ENCODE peak calls at places on chromosome X, in six cellular contexts. One of them, this sample, is unnamed.

GRCh38 chrX:85244411-85245210 is 820 bp downstream of the ZNF711 start:
- DNase-seq in GM12865: no peak
- DNase-seq in CD8-positive, alpha-beta memory T cell: peak; percentile 14
- DNase-seq in fibroblast of lung: peak; percentile 41
- DNase-seq in cardiac muscle cell: peak; percentile 54
- DNase-seq in esophagus squamous epithelium: no peak
- DNase-seq in this sample: peak; percentile 4

GRCh38 chrX:110251961-110252360 is 65.9 kb downstream of the AMMECR1 start:
- DNase-seq in CD8-positive, alpha-beta memory T cell: no peak
- DNase-seq in fibroblast of lung: no peak
- DNase-seq in esophagus squamous epithelium: no peak
- DNase-seq in cardiac muscle cell: no peak
- DNase-seq in GM12865: no peak
- DNase-seq in this sample: no peak

GRCh38 chrX:110006826-110007375 is 4.0 kb downstream of the TMEM164 start:
- DNase-seq in esophagus squamous epithelium: no peak
- DNase-seq in GM12865: no peak
- DNase-seq in CD8-positive, alpha-beta memory T cell: no peak
- DNase-seq in fibroblast of lung: no peak
- DNase-seq in cardiac muscle cell: no peak
- DNase-seq in this sample: no peak

GRCh38 chrX:52082578-52082977 is 13.6 kb upstream of the MAGED4B start:
- DNase-seq in fibroblast of lung: peak; percentile 67
- DNase-seq in GM12865: no peak
- DNase-seq in CD8-positive, alpha-beta memory T cell: no peak
- DNase-seq in cardiac muscle cell: no peak
- DNase-seq in esophagus squamous epithelium: no peak
- DNase-seq in this sample: peak; percentile 25

GRCh38 chrX:41558531-41558930 is 111.4 kb downstream of the NYX start:
- DNase-seq in cardiac muscle cell: peak; percentile 3
- DNase-seq in fibroblast of lung: no peak
- DNase-seq in CD8-positive, alpha-beta memory T cell: peak; percentile 6
- DNase-seq in esophagus squamous epithelium: no peak
- DNase-seq in GM12865: peak; percentile 16
- DNase-seq in this sample: peak; percentile 45

GRCh38 chrX:11100281-11101035 is 10.7 kb upstream of the HCCS start:
- DNase-seq in esophagus squamous epithelium: no peak
- DNase-seq in GM12865: no peak
- DNase-seq in fibroblast of lung: peak; percentile 78
- DNase-seq in cardiac muscle cell: peak; percentile 70
- DNase-seq in CD8-positive, alpha-beta memory T cell: no peak
- DNase-seq in this sample: peak; percentile 76

GRCh38 chrX:39821011-39821708 is 276.6 kb downstream of the BCOR start:
- DNase-seq in fibroblast of lung: peak; percentile 42
- DNase-seq in esophagus squamous epithelium: no peak
- DNase-seq in CD8-positive, alpha-beta memory T cell: no peak
- DNase-seq in cardiac muscle cell: peak; percentile 60
- DNase-seq in GM12865: peak; percentile 9
- DNase-seq in this sample: peak; percentile 35

GRCh38 chrX:19723427-19723826 is 164.0 kb downstream of the SH3KBP1 start:
- DNase-seq in GM12865: no peak
- DNase-seq in CD8-positive, alpha-beta memory T cell: no peak
- DNase-seq in esophagus squamous epithelium: no peak
- DNase-seq in fibroblast of lung: no peak
- DNase-seq in cardiac muscle cell: no peak
- DNase-seq in this sample: no peak

GRCh38 chrX:39150621-39151020 is 349.4 kb downstream of the MID1IP1 start:
- DNase-seq in cardiac muscle cell: no peak
- DNase-seq in CD8-positive, alpha-beta memory T cell: no peak
- DNase-seq in fibroblast of lung: no peak
- DNase-seq in GM12865: no peak
- DNase-seq in esophagus squamous epithelium: no peak
- DNase-seq in this sample: no peak

GRCh38 chrX:97597954-97598353 is 714.2 kb downstream of the RPA4 start:
- DNase-seq in fibroblast of lung: no peak
- DNase-seq in GM12865: no peak
- DNase-seq in esophagus squamous epithelium: no peak
- DNase-seq in cardiac muscle cell: no peak
- DNase-seq in CD8-positive, alpha-beta memory T cell: no peak
- DNase-seq in this sample: no peak

GRCh38 chrX:23235051-23235450 is 99.6 kb upstream of the PTCHD1 start:
- DNase-seq in esophagus squamous epithelium: no peak
- DNase-seq in fibroblast of lung: no peak
- DNase-seq in cardiac muscle cell: no peak
- DNase-seq in CD8-positive, alpha-beta memory T cell: no peak
- DNase-seq in GM12865: no peak
- DNase-seq in this sample: no peak

GRCh38 chrX:96455078-96455477 is 229.6 kb upstream of the DIAPH2 start:
- DNase-seq in cardiac muscle cell: no peak
- DNase-seq in fibroblast of lung: no peak
- DNase-seq in esophagus squamous epithelium: no peak
- DNase-seq in GM12865: peak; percentile 53
- DNase-seq in CD8-positive, alpha-beta memory T cell: no peak
- DNase-seq in this sample: no peak

GRCh38 chrX:129249563-129249962 is 273.7 kb downstream of the SMARCA1 start:
- DNase-seq in esophagus squamous epithelium: no peak
- DNase-seq in GM12865: no peak
- DNase-seq in CD8-positive, alpha-beta memory T cell: no peak
- DNase-seq in cardiac muscle cell: no peak
- DNase-seq in fibroblast of lung: no peak
- DNase-seq in this sample: no peak

GRCh38 chrX:4451591-4451990 is 738.1 kb upstream of the PRKX start:
- DNase-seq in esophagus squamous epithelium: no peak
- DNase-seq in GM12865: no peak
- DNase-seq in fibroblast of lung: no peak
- DNase-seq in CD8-positive, alpha-beta memory T cell: no peak
- DNase-seq in cardiac muscle cell: no peak
- DNase-seq in this sample: no peak

GRCh38 chrX:69615323-69615722 is 590 bp upstream of the EDA start:
- DNase-seq in cardiac muscle cell: no peak
- DNase-seq in GM12865: no peak
- DNase-seq in CD8-positive, alpha-beta memory T cell: no peak
- DNase-seq in esophagus squamous epithelium: no peak
- DNase-seq in fibroblast of lung: no peak
- DNase-seq in this sample: no peak

GRCh38 chrX:119236599-119237525 is 777 bp downstream of the PGRMC1 start:
- DNase-seq in CD8-positive, alpha-beta memory T cell: peak; percentile 11
- DNase-seq in cardiac muscle cell: peak; percentile 59
- DNase-seq in fibroblast of lung: peak; percentile 82
- DNase-seq in esophagus squamous epithelium: no peak
- DNase-seq in GM12865: peak; percentile 37
- DNase-seq in this sample: peak; percentile 61

GRCh38 chrX:46637937-46638336 is 64.4 kb downstream of the CHST7 start:
- DNase-seq in fibroblast of lung: peak; percentile 38
- DNase-seq in cardiac muscle cell: no peak
- DNase-seq in esophagus squamous epithelium: no peak
- DNase-seq in GM12865: peak; percentile 77
- DNase-seq in CD8-positive, alpha-beta memory T cell: no peak
- DNase-seq in this sample: no peak

GRCh38 chrX:12332786-12333347 is 194.6 kb downstream of the FRMPD4 start:
- DNase-seq in CD8-positive, alpha-beta memory T cell: no peak
- DNase-seq in esophagus squamous epithelium: no peak
- DNase-seq in fibroblast of lung: no peak
- DNase-seq in cardiac muscle cell: no peak
- DNase-seq in GM12865: no peak
- DNase-seq in this sample: no peak

GRCh38 chrX:133448512-133449076 is 33.3 kb upstream of the GPC4 start:
- DNase-seq in cardiac muscle cell: peak; percentile 43
- DNase-seq in esophagus squamous epithelium: no peak
- DNase-seq in fibroblast of lung: peak; percentile 54
- DNase-seq in GM12865: no peak
- DNase-seq in CD8-positive, alpha-beta memory T cell: no peak
- DNase-seq in this sample: no peak

GRCh38 chrX:80812176-80812575 is 2.5 kb upstream of the BRWD3 start:
- DNase-seq in CD8-positive, alpha-beta memory T cell: peak; percentile 39
- DNase-seq in esophagus squamous epithelium: no peak
- DNase-seq in GM12865: peak; percentile 66
- DNase-seq in cardiac muscle cell: peak; percentile 44
- DNase-seq in fibroblast of lung: peak; percentile 49
- DNase-seq in this sample: peak; percentile 33

GRCh38 chrX:121642415-121642814 is 595.0 kb downstream of the GLUD2 start:
- DNase-seq in esophagus squamous epithelium: no peak
- DNase-seq in CD8-positive, alpha-beta memory T cell: no peak
- DNase-seq in GM12865: no peak
- DNase-seq in fibroblast of lung: peak; percentile 79
- DNase-seq in cardiac muscle cell: no peak
- DNase-seq in this sample: peak; percentile 12

GRCh38 chrX:15301924-15302323 is 13.5 kb downstream of the ASB11 start:
- DNase-seq in fibroblast of lung: no peak
- DNase-seq in cardiac muscle cell: no peak
- DNase-seq in GM12865: peak; percentile 18
- DNase-seq in CD8-positive, alpha-beta memory T cell: no peak
- DNase-seq in esophagus squamous epithelium: no peak
- DNase-seq in this sample: peak; percentile 37

GRCh38 chrX:42102586-42103282 is 179.4 kb upstream of the CASK start:
- DNase-seq in esophagus squamous epithelium: no peak
- DNase-seq in fibroblast of lung: peak; percentile 47
- DNase-seq in CD8-positive, alpha-beta memory T cell: no peak
- DNase-seq in GM12865: no peak
- DNase-seq in cardiac muscle cell: no peak
- DNase-seq in this sample: peak; percentile 68

GRCh38 chrX:52034211-52034610 is 34.8 kb downstream of the MAGED4B start:
- DNase-seq in CD8-positive, alpha-beta memory T cell: no peak
- DNase-seq in GM12865: no peak
- DNase-seq in cardiac muscle cell: no peak
- DNase-seq in fibroblast of lung: no peak
- DNase-seq in esophagus squamous epithelium: no peak
- DNase-seq in this sample: no peak

GRCh38 chrX:46310815-46311497 is 234.3 kb downstream of the ZNF674 start:
- DNase-seq in GM12865: peak; percentile 9
- DNase-seq in esophagus squamous epithelium: no peak
- DNase-seq in cardiac muscle cell: no peak
- DNase-seq in CD8-positive, alpha-beta memory T cell: no peak
- DNase-seq in fibroblast of lung: no peak
- DNase-seq in this sample: no peak

GRCh38 chrX:79413009-79413408 is 45.9 kb upstream of the ITM2A start:
- DNase-seq in cardiac muscle cell: peak; percentile 14
- DNase-seq in esophagus squamous epithelium: no peak
- DNase-seq in CD8-positive, alpha-beta memory T cell: peak; percentile 27
- DNase-seq in fibroblast of lung: no peak
- DNase-seq in GM12865: peak; percentile 39
- DNase-seq in this sample: peak; percentile 32
- H3K4me3 ChIP-seq in cardiac muscle cell: no peak overlapping the region
- H3K4me3 ChIP-seq in esophagus squamous epithelium: peak overlapping the region; percentile 31
- H3K4me3 ChIP-seq in CD8-positive, alpha-beta memory T cell: peak overlapping the region; percentile 42
- H3K4me3 ChIP-seq in fibroblast of lung: no peak overlapping the region
- H3K4me3 ChIP-seq in GM12865: no peak overlapping the region
- H3K4me3 ChIP-seq in this sample: peak overlapping the region; percentile 24

GRCh38 chrX:65671286-65671685 is 3.8 kb downstream of the MSN start:
- DNase-seq in GM12865: no peak
- DNase-seq in esophagus squamous epithelium: no peak
- DNase-seq in cardiac muscle cell: no peak
- DNase-seq in CD8-positive, alpha-beta memory T cell: no peak
- DNase-seq in fibroblast of lung: no peak
- DNase-seq in this sample: no peak
- H3K4me3 ChIP-seq in GM12865: peak overlapping the region; percentile 58
- H3K4me3 ChIP-seq in esophagus squamous epithelium: no peak overlapping the region
- H3K4me3 ChIP-seq in cardiac muscle cell: no peak overlapping the region
- H3K4me3 ChIP-seq in CD8-positive, alpha-beta memory T cell: peak overlapping the region; percentile 19
- H3K4me3 ChIP-seq in fibroblast of lung: peak overlapping the region; percentile 23
- H3K4me3 ChIP-seq in this sample: peak overlapping the region; percentile 32

GRCh38 chrX:153624196-153625091 is 22.6 kb upstream of the DUSP9 start:
- DNase-seq in CD8-positive, alpha-beta memory T cell: no peak
- DNase-seq in GM12865: no peak
- DNase-seq in fibroblast of lung: no peak
- DNase-seq in cardiac muscle cell: no peak
- DNase-seq in esophagus squamous epithelium: no peak
- DNase-seq in this sample: no peak

GRCh38 chrX:153621949-153622598 is 23.1 kb upstream of the CCNQ start:
- DNase-seq in fibroblast of lung: no peak
- DNase-seq in CD8-positive, alpha-beta memory T cell: no peak
- DNase-seq in cardiac muscle cell: no peak
- DNase-seq in esophagus squamous epithelium: no peak
- DNase-seq in GM12865: no peak
- DNase-seq in this sample: no peak

GRCh38 chrX:153623310-153624029 is 23.5 kb upstream of the DUSP9 start:
- DNase-seq in GM12865: no peak
- DNase-seq in CD8-positive, alpha-beta memory T cell: no peak
- DNase-seq in cardiac muscle cell: no peak
- DNase-seq in fibroblast of lung: no peak
- DNase-seq in esophagus squamous epithelium: no peak
- DNase-seq in this sample: no peak

GRCh38 chrX:153620576-153620975 is 21.6 kb upstream of the CCNQ start:
- DNase-seq in esophagus squamous epithelium: no peak
- DNase-seq in fibroblast of lung: no peak
- DNase-seq in CD8-positive, alpha-beta memory T cell: no peak
- DNase-seq in GM12865: no peak
- DNase-seq in cardiac muscle cell: no peak
- DNase-seq in this sample: no peak

GRCh38 chrX:153622661-153623309 is 23.8 kb upstream of the CCNQ start:
- DNase-seq in GM12865: no peak
- DNase-seq in fibroblast of lung: no peak
- DNase-seq in CD8-positive, alpha-beta memory T cell: no peak
- DNase-seq in esophagus squamous epithelium: no peak
- DNase-seq in cardiac muscle cell: no peak
- DNase-seq in this sample: no peak
- H3K4me3 ChIP-seq in GM12865: no peak overlapping the region
- H3K4me3 ChIP-seq in fibroblast of lung: no peak overlapping the region
- H3K4me3 ChIP-seq in CD8-positive, alpha-beta memory T cell: no peak overlapping the region
- H3K4me3 ChIP-seq in esophagus squamous epithelium: no peak overlapping the region
- H3K4me3 ChIP-seq in cardiac muscle cell: no peak overlapping the region
- H3K4me3 ChIP-seq in this sample: no peak overlapping the region

GRCh38 chrX:54921427-54922021 is 900 bp downstream of the TRO start:
- DNase-seq in cardiac muscle cell: peak; percentile 88
- DNase-seq in esophagus squamous epithelium: no peak
- DNase-seq in fibroblast of lung: peak; percentile 68
- DNase-seq in GM12865: peak; percentile 41
- DNase-seq in CD8-positive, alpha-beta memory T cell: peak; percentile 47
- DNase-seq in this sample: peak; percentile 57
- H3K4me3 ChIP-seq in cardiac muscle cell: peak overlapping the region; percentile 78
- H3K4me3 ChIP-seq in esophagus squamous epithelium: peak overlapping the region; percentile 45
- H3K4me3 ChIP-seq in fibroblast of lung: peak overlapping the region; percentile 94
- H3K4me3 ChIP-seq in GM12865: peak overlapping the region; percentile 57
- H3K4me3 ChIP-seq in CD8-positive, alpha-beta memory T cell: peak overlapping the region; percentile 55
- H3K4me3 ChIP-seq in this sample: peak overlapping the region; percentile 57

DNA sequence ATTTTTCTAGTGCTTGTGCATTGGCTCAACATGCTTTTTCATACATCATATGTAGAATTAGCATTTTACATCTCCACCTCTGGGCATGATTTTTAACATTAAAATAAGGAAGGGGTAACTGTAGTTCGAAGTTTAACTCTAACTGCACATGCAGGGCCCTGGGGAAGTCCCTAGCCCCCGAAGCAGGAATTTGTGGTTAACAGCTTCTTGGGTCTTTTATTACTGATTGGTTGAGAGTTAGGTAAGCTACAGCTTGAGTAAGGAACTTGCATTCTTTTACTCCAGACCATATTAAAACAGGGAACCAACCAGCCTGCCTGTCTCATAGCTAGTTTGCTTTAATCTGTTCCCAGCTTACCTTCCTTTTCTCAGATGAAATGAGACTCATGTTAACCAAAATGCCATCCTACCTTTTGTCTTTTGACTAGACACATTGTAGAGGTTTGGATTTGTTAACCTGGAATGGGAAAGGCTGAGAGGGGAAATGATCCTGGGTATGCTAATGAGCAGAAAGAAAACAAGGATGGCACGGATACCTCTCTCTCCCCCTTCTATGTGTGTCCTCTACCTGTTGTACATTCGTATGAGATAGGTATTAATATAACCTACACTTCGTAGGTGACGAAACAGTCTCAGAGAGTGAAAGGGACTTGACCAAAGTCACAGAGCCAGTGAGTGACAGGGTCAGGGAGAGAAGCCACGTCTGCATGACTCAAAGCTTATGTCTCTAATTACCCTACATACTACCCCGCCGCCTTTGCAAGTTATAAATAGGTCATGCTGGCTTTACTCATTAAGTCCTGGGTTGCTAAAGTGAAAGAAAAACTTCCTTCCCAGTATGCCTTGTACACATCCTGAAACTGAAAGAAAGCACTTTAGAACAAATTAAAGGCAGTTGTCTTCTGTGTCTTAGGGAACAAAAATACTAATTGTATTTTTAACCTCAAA is 119.5 kb upstream of the AFF2 start:
- DNase-seq in cardiac muscle cell: no peak
- DNase-seq in fibroblast of lung: peak; percentile 32
- DNase-seq in esophagus squamous epithelium: no peak
- DNase-seq in CD8-positive, alpha-beta memory T cell: peak; percentile 34
- DNase-seq in GM12865: peak; percentile 75
- DNase-seq in this sample: no peak
- H3K4me3 ChIP-seq in cardiac muscle cell: no peak overlapping the region
- H3K4me3 ChIP-seq in fibroblast of lung: no peak overlapping the region
- H3K4me3 ChIP-seq in esophagus squamous epithelium: no peak overlapping the region
- H3K4me3 ChIP-seq in CD8-positive, alpha-beta memory T cell: peak overlapping the region; percentile 44
- H3K4me3 ChIP-seq in GM12865: peak overlapping the region; percentile 34
- H3K4me3 ChIP-seq in this sample: no peak overlapping the region

This sample was measured in cardiac fibroblast.